ENCODE peak calls at places on chromosome 3, in ten cellular contexts. One of them, this sample, is unnamed.

GRCh38 chr3:88059380-88060160 is 515 bp downstream of the ZNF654 start:
- DNase-seq in sigmoid colon: peak; percentile 65
- DNase-seq in HCT116: no peak
- DNase-seq in spleen: peak; percentile 82
- DNase-seq in endothelial cell of umbilical vein: no peak
- DNase-seq in upper lobe of left lung: no peak
- DNase-seq in GM12878: no peak
- DNase-seq in stomach: no peak
- DNase-seq in GM23338: peak; percentile 21
- DNase-seq in H1: no peak
- DNase-seq in this sample: no peak

GRCh38 chr3:100880072-100880471 is 113.1 kb downstream of the ABI3BP start:
- DNase-seq in H1: no peak
- DNase-seq in GM12878: no peak
- DNase-seq in sigmoid colon: no peak
- DNase-seq in upper lobe of left lung: no peak
- DNase-seq in stomach: no peak
- DNase-seq in spleen: no peak
- DNase-seq in endothelial cell of umbilical vein: no peak
- DNase-seq in HCT116: no peak
- DNase-seq in GM23338: no peak
- DNase-seq in this sample: no peak

GRCh38 chr3:8571256-8571655 is 69.6 kb downstream of the LMCD1 start:
- DNase-seq in upper lobe of left lung: no peak
- DNase-seq in GM12878: no peak
- DNase-seq in stomach: no peak
- DNase-seq in H1: no peak
- DNase-seq in spleen: no peak
- DNase-seq in GM23338: no peak
- DNase-seq in sigmoid colon: no peak
- DNase-seq in HCT116: no peak
- DNase-seq in endothelial cell of umbilical vein: peak; percentile 26
- DNase-seq in this sample: no peak

GRCh38 chr3:8094415-8094814 is 407.2 kb upstream of the LMCD1 start:
- DNase-seq in HCT116: no peak
- DNase-seq in stomach: no peak
- DNase-seq in GM23338: no peak
- DNase-seq in sigmoid colon: no peak
- DNase-seq in GM12878: no peak
- DNase-seq in spleen: no peak
- DNase-seq in H1: no peak
- DNase-seq in endothelial cell of umbilical vein: no peak
- DNase-seq in upper lobe of left lung: no peak
- DNase-seq in this sample: no peak

GRCh38 chr3:157119369-157119951 is 40.5 kb downstream of the CCNL1 start:
- DNase-seq in sigmoid colon: no peak
- DNase-seq in stomach: no peak
- DNase-seq in GM23338: no peak
- DNase-seq in HCT116: no peak
- DNase-seq in endothelial cell of umbilical vein: no peak
- DNase-seq in H1: no peak
- DNase-seq in spleen: no peak
- DNase-seq in GM12878: no peak
- DNase-seq in upper lobe of left lung: no peak
- DNase-seq in this sample: no peak

GRCh38 chr3:187770224-187770623 is 25.0 kb upstream of the BCL6 start:
- DNase-seq in GM23338: no peak
- DNase-seq in upper lobe of left lung: no peak
- DNase-seq in H1: no peak
- DNase-seq in stomach: no peak
- DNase-seq in GM12878: peak; percentile 61
- DNase-seq in spleen: no peak
- DNase-seq in HCT116: no peak
- DNase-seq in sigmoid colon: no peak
- DNase-seq in endothelial cell of umbilical vein: no peak
- DNase-seq in this sample: no peak

GRCh38 chr3:124832782-124833709 is 54.1 kb downstream of the ITGB5 start:
- DNase-seq in sigmoid colon: no peak
- DNase-seq in stomach: no peak
- DNase-seq in GM12878: no peak
- DNase-seq in GM23338: no peak
- DNase-seq in spleen: no peak
- DNase-seq in H1: no peak
- DNase-seq in endothelial cell of umbilical vein: peak; percentile 71
- DNase-seq in upper lobe of left lung: no peak
- DNase-seq in HCT116: no peak
- DNase-seq in this sample: no peak

GRCh38 chr3:67654099-67654831 is at the start of gene SUCLG2:
- DNase-seq in endothelial cell of umbilical vein: peak; percentile 83
- DNase-seq in GM23338: peak; percentile 93
- DNase-seq in HCT116: peak; percentile 39
- DNase-seq in sigmoid colon: peak; percentile 96
- DNase-seq in GM12878: no peak
- DNase-seq in H1: peak; percentile 87
- DNase-seq in stomach: peak; percentile 93
- DNase-seq in upper lobe of left lung: peak; percentile 95
- DNase-seq in spleen: peak; percentile 97
- DNase-seq in this sample: no peak

GRCh38 chr3:173395412-173396181 is 1.9 kb upstream of the NLGN1 start:
- DNase-seq in spleen: peak; percentile 88
- DNase-seq in upper lobe of left lung: peak; percentile 95
- DNase-seq in GM23338: peak; percentile 94
- DNase-seq in sigmoid colon: peak; percentile 95
- DNase-seq in endothelial cell of umbilical vein: peak; percentile 92
- DNase-seq in stomach: peak; percentile 78
- DNase-seq in GM12878: no peak
- DNase-seq in HCT116: peak; percentile 54
- DNase-seq in H1: peak; percentile 85
- DNase-seq in this sample: no peak

GRCh38 chr3:173397161-173398110 is at the start of gene NLGN1:
- DNase-seq in upper lobe of left lung: peak; percentile 92
- DNase-seq in stomach: peak; percentile 52
- DNase-seq in GM23338: peak; percentile 82
- DNase-seq in sigmoid colon: peak; percentile 86
- DNase-seq in GM12878: no peak
- DNase-seq in H1: peak; percentile 84
- DNase-seq in HCT116: no peak
- DNase-seq in spleen: peak; percentile 71
- DNase-seq in endothelial cell of umbilical vein: peak; percentile 89
- DNase-seq in this sample: no peak

GRCh38 chr3:173395073-173395411 is 2.5 kb upstream of the NLGN1 start:
- DNase-seq in sigmoid colon: no peak
- DNase-seq in spleen: no peak
- DNase-seq in H1: no peak
- DNase-seq in endothelial cell of umbilical vein: peak; percentile 84
- DNase-seq in GM12878: no peak
- DNase-seq in GM23338: no peak
- DNase-seq in HCT116: no peak
- DNase-seq in upper lobe of left lung: no peak
- DNase-seq in stomach: peak; percentile 39
- DNase-seq in this sample: no peak

GRCh38 chr3:173398111-173398479 is 551 bp downstream of the NLGN1 start:
- DNase-seq in sigmoid colon: no peak
- DNase-seq in HCT116: no peak
- DNase-seq in GM23338: peak; percentile 59
- DNase-seq in H1: no peak
- DNase-seq in stomach: no peak
- DNase-seq in spleen: no peak
- DNase-seq in upper lobe of left lung: no peak
- DNase-seq in GM12878: no peak
- DNase-seq in endothelial cell of umbilical vein: no peak
- DNase-seq in this sample: peak; percentile 81

GRCh38 chr3:173396191-173397041 is 1.1 kb upstream of the NLGN1 start:
- DNase-seq in GM12878: no peak
- DNase-seq in HCT116: no peak
- DNase-seq in spleen: no peak
- DNase-seq in GM23338: peak; percentile 64
- DNase-seq in sigmoid colon: no peak
- DNase-seq in upper lobe of left lung: no peak
- DNase-seq in H1: peak; percentile 51
- DNase-seq in endothelial cell of umbilical vein: peak; percentile 50
- DNase-seq in stomach: no peak
- DNase-seq in this sample: no peak
- H3K27ac ChIP-seq in GM12878: no peak overlapping the region
- H3K27ac ChIP-seq in HCT116: no peak overlapping the region
- H3K27ac ChIP-seq in spleen: no peak overlapping the region
- H3K27ac ChIP-seq in GM23338: no peak overlapping the region
- H3K27ac ChIP-seq in sigmoid colon: peak overlapping the region; percentile 86
- H3K27ac ChIP-seq in upper lobe of left lung: no peak overlapping the region
- H3K27ac ChIP-seq in H1: no peak overlapping the region
- H3K27ac ChIP-seq in endothelial cell of umbilical vein: peak overlapping the region; percentile 24
- H3K27ac ChIP-seq in stomach: peak overlapping the region; percentile 84
- H3K27ac ChIP-seq in this sample: no peak overlapping the region

GRCh38 chr3:194136519-194137313 is 768 bp downstream of the HES1 start:
- DNase-seq in HCT116: no peak
- DNase-seq in GM23338: peak; percentile 74
- DNase-seq in upper lobe of left lung: peak; percentile 89
- DNase-seq in GM12878: no peak
- DNase-seq in H1: peak; percentile 68
- DNase-seq in stomach: peak; percentile 46
- DNase-seq in sigmoid colon: peak; percentile 91
- DNase-seq in spleen: peak; percentile 86
- DNase-seq in endothelial cell of umbilical vein: peak; percentile 77
- DNase-seq in this sample: no peak

GRCh38 chr3:194137314-194138097 is 1.6 kb downstream of the HES1 start:
- DNase-seq in endothelial cell of umbilical vein: peak; percentile 74
- DNase-seq in H1: peak; percentile 70
- DNase-seq in spleen: peak; percentile 94
- DNase-seq in HCT116: no peak
- DNase-seq in GM23338: peak; percentile 66
- DNase-seq in upper lobe of left lung: peak; percentile 92
- DNase-seq in GM12878: no peak
- DNase-seq in stomach: peak; percentile 77
- DNase-seq in sigmoid colon: peak; percentile 88
- DNase-seq in this sample: no peak

GRCh38 chr3:194138732-194139084 is 2.8 kb downstream of the HES1 start:
- DNase-seq in GM23338: no peak
- DNase-seq in GM12878: no peak
- DNase-seq in spleen: no peak
- DNase-seq in H1: no peak
- DNase-seq in stomach: no peak
- DNase-seq in HCT116: no peak
- DNase-seq in endothelial cell of umbilical vein: no peak
- DNase-seq in upper lobe of left lung: no peak
- DNase-seq in sigmoid colon: no peak
- DNase-seq in this sample: no peak

GRCh38 chr3:194139085-194139976 is 3.4 kb downstream of the HES1 start:
- DNase-seq in spleen: no peak
- DNase-seq in stomach: no peak
- DNase-seq in GM23338: peak; percentile 67
- DNase-seq in endothelial cell of umbilical vein: peak; percentile 92
- DNase-seq in H1: peak; percentile 60
- DNase-seq in upper lobe of left lung: peak; percentile 64
- DNase-seq in sigmoid colon: peak; percentile 83
- DNase-seq in HCT116: no peak
- DNase-seq in GM12878: no peak
- DNase-seq in this sample: no peak

DNA sequence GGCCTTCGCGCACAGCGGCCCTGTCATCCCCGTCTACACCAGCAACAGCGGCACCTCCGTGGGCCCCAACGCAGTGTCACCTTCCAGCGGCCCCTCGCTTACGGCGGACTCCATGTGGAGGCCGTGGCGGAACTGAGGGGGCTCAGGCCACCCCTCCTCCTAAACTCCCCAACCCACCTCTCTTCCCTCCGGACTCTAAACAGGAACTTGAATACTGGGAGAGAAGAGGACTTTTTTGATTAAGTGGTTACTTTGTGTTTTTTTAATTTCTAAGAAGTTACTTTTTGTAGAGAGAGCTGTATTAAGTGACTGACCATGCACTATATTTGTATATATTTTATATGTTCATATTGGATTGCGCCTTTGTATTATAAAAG is 2.1 kb downstream of the HES1 start:
- DNase-seq in endothelial cell of umbilical vein: peak; percentile 54
- DNase-seq in GM23338: no peak
- DNase-seq in spleen: no peak
- DNase-seq in sigmoid colon: no peak
- DNase-seq in H1: no peak
- DNase-seq in upper lobe of left lung: no peak
- DNase-seq in GM12878: no peak
- DNase-seq in HCT116: no peak
- DNase-seq in stomach: no peak
- DNase-seq in this sample: no peak
- TF ChIP-seq POLR2AphosphoS5 in endothelial cell of umbilical vein: no peak
- TF ChIP-seq POLR2AphosphoS5 in GM23338: no peak
- TF ChIP-seq POLR2AphosphoS5 in spleen: no peak
- TF ChIP-seq POLR2AphosphoS5 in sigmoid colon: no peak
- TF ChIP-seq POLR2AphosphoS5 in H1: no peak
- TF ChIP-seq POLR2AphosphoS5 in upper lobe of left lung: no peak
- TF ChIP-seq POLR2AphosphoS5 in GM12878: no peak
- TF ChIP-seq POLR2AphosphoS5 in HCT116: no peak
- TF ChIP-seq POLR2AphosphoS5 in stomach: no peak
- TF ChIP-seq POLR2AphosphoS5 in this sample: no peak

GRCh38 chr3:58241321-58242044 is 3.9 kb downstream of the ABHD6 start:
- DNase-seq in HCT116: no peak
- DNase-seq in stomach: no peak
- DNase-seq in endothelial cell of umbilical vein: no peak
- DNase-seq in GM12878: no peak
- DNase-seq in upper lobe of left lung: no peak
- DNase-seq in H1: no peak
- DNase-seq in spleen: no peak
- DNase-seq in sigmoid colon: no peak
- DNase-seq in GM23338: peak; percentile 28
- DNase-seq in this sample: no peak
- H3K36me3 ChIP-seq in HCT116: no peaks in the 10 kb centered on the region
- H3K36me3 ChIP-seq in stomach: no peaks in the 10 kb centered on the region
- H3K36me3 ChIP-seq in endothelial cell of umbilical vein: no peaks in the 10 kb centered on the region
- H3K36me3 ChIP-seq in GM12878: no peaks in the 10 kb centered on the region
- H3K36me3 ChIP-seq in upper lobe of left lung: no peaks in the 10 kb centered on the region
- H3K36me3 ChIP-seq in H1: no peaks in the 10 kb centered on the region
- H3K36me3 ChIP-seq in spleen: no peaks in the 10 kb centered on the region
- H3K36me3 ChIP-seq in sigmoid colon: no peaks in the 10 kb centered on the region
- H3K36me3 ChIP-seq in GM23338: no peaks in the 10 kb centered on the region
- H3K36me3 ChIP-seq in this sample: peaks cover 34% of the 10 kb centered on the region

GRCh38 chr3:60932170-60932569 is 319.1 kb downstream of the FHIT start:
- DNase-seq in stomach: no peak
- DNase-seq in GM12878: no peak
- DNase-seq in H1: no peak
- DNase-seq in HCT116: no peak
- DNase-seq in spleen: no peak
- DNase-seq in GM23338: no peak
- DNase-seq in endothelial cell of umbilical vein: no peak
- DNase-seq in upper lobe of left lung: no peak
- DNase-seq in sigmoid colon: no peak
- DNase-seq in this sample: no peak

GRCh38 chr3:60931452-60931851 is 319.8 kb downstream of the FHIT start:
- DNase-seq in spleen: no peak
- DNase-seq in endothelial cell of umbilical vein: no peak
- DNase-seq in sigmoid colon: no peak
- DNase-seq in upper lobe of left lung: no peak
- DNase-seq in stomach: no peak
- DNase-seq in HCT116: no peak
- DNase-seq in GM12878: no peak
- DNase-seq in H1: no peak
- DNase-seq in GM23338: no peak
- DNase-seq in this sample: no peak

GRCh38 chr3:60935709-60936108 is 315.5 kb downstream of the FHIT start:
- DNase-seq in GM23338: no peak
- DNase-seq in endothelial cell of umbilical vein: no peak
- DNase-seq in spleen: no peak
- DNase-seq in HCT116: peak; percentile 24
- DNase-seq in sigmoid colon: no peak
- DNase-seq in H1: no peak
- DNase-seq in upper lobe of left lung: no peak
- DNase-seq in stomach: no peak
- DNase-seq in GM12878: no peak
- DNase-seq in this sample: no peak

GRCh38 chr3:60933828-60934227 is 317.4 kb downstream of the FHIT start:
- DNase-seq in GM23338: no peak
- DNase-seq in HCT116: no peak
- DNase-seq in upper lobe of left lung: no peak
- DNase-seq in spleen: no peak
- DNase-seq in stomach: no peak
- DNase-seq in GM12878: no peak
- DNase-seq in H1: no peak
- DNase-seq in endothelial cell of umbilical vein: no peak
- DNase-seq in sigmoid colon: no peak
- DNase-seq in this sample: no peak

GRCh38 chr3:60932669-60933068 is 318.6 kb downstream of the FHIT start:
- DNase-seq in HCT116: no peak
- DNase-seq in stomach: no peak
- DNase-seq in upper lobe of left lung: no peak
- DNase-seq in endothelial cell of umbilical vein: no peak
- DNase-seq in spleen: no peak
- DNase-seq in sigmoid colon: no peak
- DNase-seq in H1: no peak
- DNase-seq in GM23338: no peak
- DNase-seq in GM12878: no peak
- DNase-seq in this sample: no peak
- H3K27ac ChIP-seq in HCT116: no peak overlapping the region
- H3K27ac ChIP-seq in stomach: no peak overlapping the region
- H3K27ac ChIP-seq in upper lobe of left lung: no peak overlapping the region
- H3K27ac ChIP-seq in endothelial cell of umbilical vein: no peak overlapping the region
- H3K27ac ChIP-seq in spleen: no peak overlapping the region
- H3K27ac ChIP-seq in sigmoid colon: no peak overlapping the region
- H3K27ac ChIP-seq in H1: no peak overlapping the region
- H3K27ac ChIP-seq in GM23338: no peak overlapping the region
- H3K27ac ChIP-seq in GM12878: no peak overlapping the region
- H3K27ac ChIP-seq in this sample: no peak overlapping the region